ENCODE peak calls at places on chromosomes 11 and 22, in ten cellular contexts. P is WTC11, Y is K562, R is uterus, X is bronchial epithelial cell, T is fibroblast of lung, S is B cell, K is Panc1, G is Calu3, F is A549. C is an unnamed sample.

GRCh38 chr11:67418476-67419281 is 3.2 kb downstream of the CARNS1 start:
- DNase-seq in P (no peak), Y (no peak), R (no peak), X (no peak), T (no peak), S (peak), K (no peak), G (no peak), F (no peak), C (no peak)

GRCh38 chr11:14746857-14747256 is 103.3 kb downstream of the PDE3B start:
- DNase-seq in P (no peak), Y (no peak), R (no peak), X (no peak), T (no peak), S (no peak), K (no peak), G (no peak), F (no peak), C (no peak)

GRCh38 chr11:1783725-1784529 is 20.2 kb upstream of the CTSD start:
- DNase-seq in P (no peak), Y (no peak), R (no peak), X (no peak), T (no peak), S (no peak), K (no peak), G (no peak), F (no peak), C (no peak)

GRCh38 chr22:21778705-21779363 is 43.2 kb upstream of the YPEL1 start:
- DNase-seq in P (no peak), Y (peak), R (peak), X (peak), T (peak), S (no peak), K (no peak), G (no peak), F (no peak), C (no peak)

GRCh38 chr11:2518112-2518982 is 73.5 kb downstream of the KCNQ1 start:
- DNase-seq in P (peak), Y (no peak), R (peak), X (no peak), T (no peak), S (no peak), K (no peak), G (no peak), F (no peak), C (peak)

GRCh38 chr11:71476031-71476430 is 23.0 kb downstream of the NADSYN1 start:
- DNase-seq in P (no peak), Y (no peak), R (no peak), X (no peak), T (no peak), S (no peak), K (no peak), G (no peak), F (no peak), C (no peak)

GRCh38 chr11:76661306-76661751 is 9.2 kb downstream of the LRRC32 start:
- DNase-seq in P (no peak), Y (no peak), R (no peak), X (no peak), T (no peak), S (peak), K (no peak), G (no peak), F (no peak), C (no peak)

GRCh38 chr11:59756496-59756840 is 1.3 kb downstream of the STX3 start:
- DNase-seq in P (no peak), Y (no peak), R (no peak), X (peak), T (no peak), S (no peak), K (peak), G (no peak), F (peak), C (no peak)

GRCh38 chr22:37485714-37486223 is 415 bp downstream of the MFNG start:
- DNase-seq in P (no peak), Y (no peak), R (no peak), X (no peak), T (no peak), S (no peak), K (no peak), G (no peak), F (no peak), C (no peak)

GRCh38 chr22:41237707-41238569 is 2.8 kb downstream of the CHADL start:
- DNase-seq in P (peak), Y (peak), R (no peak), X (peak), T (peak), S (peak), K (no peak), G (peak), F (no peak), C (no peak)
- TF ChIP-seq CTCF in P (no peak), Y (no peak), R (peak), X (peak), T (peak), S (peak), K (peak), G (no peak), F (no peak), C (no peak)

DNA sequence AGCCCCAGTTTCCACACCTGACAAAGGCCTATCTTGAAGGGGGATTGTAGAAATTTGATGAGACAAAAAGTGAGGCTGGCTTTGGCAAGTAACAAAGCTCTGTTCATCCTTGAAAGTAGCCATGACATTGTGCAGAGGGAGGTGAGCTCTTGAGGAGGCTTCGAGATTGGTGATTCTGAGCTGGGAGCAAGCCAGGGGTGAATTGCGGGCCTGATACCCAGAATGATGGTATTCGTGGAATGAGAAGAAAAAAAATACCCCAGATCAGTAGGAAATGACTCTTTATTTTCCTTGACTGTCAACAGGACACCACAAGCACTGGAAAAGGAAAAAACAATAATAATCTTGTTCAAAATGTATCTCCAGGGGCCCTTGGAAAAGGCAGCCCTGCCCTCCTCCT is 62.7 kb downstream of the TSPAN18 start:
- DNase-seq in P (no peak), Y (no peak), R (no peak), X (no peak), T (no peak), S (no peak), K (no peak), G (no peak), F (no peak), C (no peak)
- TF ChIP-seq CTCF in P (no peak), Y (no peak), R (no peak), X (no peak), T (no peak), S (no peak), K (no peak), G (no peak), F (no peak), C (no peak)

DNA sequence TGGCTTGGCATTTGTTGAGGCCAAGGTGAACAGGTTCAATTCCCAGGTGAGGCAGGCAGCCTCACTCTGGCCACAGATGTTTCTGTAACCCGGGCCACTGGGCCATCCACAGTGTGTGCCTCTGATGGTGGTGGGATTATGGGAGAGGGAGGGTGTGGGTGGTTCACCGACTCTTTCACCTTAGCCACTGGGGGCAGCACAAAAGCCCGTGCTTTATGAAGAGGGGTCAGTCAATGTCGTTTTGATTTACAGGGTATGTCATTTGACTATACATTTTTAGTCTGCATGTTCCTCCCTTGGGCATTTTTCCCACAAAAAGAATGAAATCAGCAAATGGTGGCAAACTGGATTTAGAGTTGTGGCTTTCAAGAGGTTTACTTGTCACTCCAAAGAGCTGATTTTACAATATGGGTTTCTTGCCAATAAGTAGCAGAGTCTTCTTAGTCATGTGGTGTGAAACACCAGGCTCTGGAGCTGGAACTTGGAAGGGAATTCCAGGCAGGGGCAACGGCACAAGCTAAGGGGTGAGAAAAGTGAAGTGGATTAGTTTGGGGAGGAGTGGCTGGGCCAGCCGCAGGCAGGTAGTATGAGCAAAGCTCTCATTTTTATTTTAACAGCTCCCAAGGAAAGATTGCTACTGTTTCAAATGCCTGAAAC is 217.8 kb upstream of the ZBED5 start:
- DNase-seq in P (no peak), Y (no peak), R (no peak), X (no peak), T (no peak), S (no peak), K (no peak), G (no peak), F (no peak), C (no peak)
- TF ChIP-seq CTCF in P (no peak), Y (peak), R (no peak), X (no peak), T (no peak), S (no peak), K (no peak), G (no peak), F (no peak), C (peak)

GRCh38 chr11:97269527-97269926 is 879.7 kb downstream of the JRKL start:
- DNase-seq in P (no peak), Y (no peak), R (no peak), X (peak), T (no peak), S (no peak), K (no peak), G (no peak), F (peak), C (no peak)
- TF ChIP-seq CTCF in P (peak), Y (peak), R (no peak), X (no peak), T (no peak), S (no peak), K (no peak), G (no peak), F (no peak), C (peak)

C was measured in WERI-Rb-1.